ENCODE peak calls at places on chromosomes 11 and 22, in eight cellular contexts. One of them, this sample, is unnamed.

GRCh38 chr11:112762686-112763048 is 198.6 kb upstream of the NCAM1 start:
- DNase-seq in cardiac fibroblast: no peak
- DNase-seq in progenitor cell of endocrine pancreas: no peak
- DNase-seq in nephron progenitor cell: no peak
- DNase-seq in RWPE1: no peak
- DNase-seq in Panc1: no peak
- DNase-seq in pancreas: no peak
- DNase-seq in lower lobe of right lung: no peak
- DNase-seq in this sample: no peak

GRCh38 chr11:19437760-19438159 is 197.0 kb upstream of the E2F8 start:
- DNase-seq in lower lobe of right lung: no peak
- DNase-seq in cardiac fibroblast: peak
- DNase-seq in nephron progenitor cell: no peak
- DNase-seq in RWPE1: peak
- DNase-seq in progenitor cell of endocrine pancreas: no peak
- DNase-seq in Panc1: no peak
- DNase-seq in pancreas: no peak
- DNase-seq in this sample: no peak

GRCh38 chr11:15148181-15148580 is 33.5 kb downstream of the INSC start:
- DNase-seq in cardiac fibroblast: peak
- DNase-seq in nephron progenitor cell: no peak
- DNase-seq in Panc1: no peak
- DNase-seq in lower lobe of right lung: no peak
- DNase-seq in RWPE1: no peak
- DNase-seq in pancreas: no peak
- DNase-seq in progenitor cell of endocrine pancreas: no peak
- DNase-seq in this sample: no peak

GRCh38 chr22:40265783-40266182 is 80.5 kb upstream of the ADSL start:
- DNase-seq in RWPE1: no peak
- DNase-seq in pancreas: no peak
- DNase-seq in Panc1: no peak
- DNase-seq in lower lobe of right lung: no peak
- DNase-seq in nephron progenitor cell: no peak
- DNase-seq in cardiac fibroblast: no peak
- DNase-seq in progenitor cell of endocrine pancreas: no peak
- DNase-seq in this sample: no peak

GRCh38 chr11:75428989-75429640 is 3.9 kb downstream of the KLHL35 start:
- DNase-seq in Panc1: no peak
- DNase-seq in cardiac fibroblast: no peak
- DNase-seq in lower lobe of right lung: no peak
- DNase-seq in progenitor cell of endocrine pancreas: no peak
- DNase-seq in RWPE1: no peak
- DNase-seq in pancreas: no peak
- DNase-seq in nephron progenitor cell: no peak
- DNase-seq in this sample: no peak

GRCh38 chr11:78188809-78189724 is at the start of gene USP35:
- DNase-seq in lower lobe of right lung: no peak
- DNase-seq in RWPE1: peak
- DNase-seq in pancreas: no peak
- DNase-seq in progenitor cell of endocrine pancreas: no peak
- DNase-seq in nephron progenitor cell: no peak
- DNase-seq in cardiac fibroblast: no peak
- DNase-seq in Panc1: no peak
- DNase-seq in this sample: no peak

GRCh38 chr11:109132539-109132938 is 289.5 kb upstream of the C11orf87 start:
- DNase-seq in progenitor cell of endocrine pancreas: no peak
- DNase-seq in Panc1: no peak
- DNase-seq in lower lobe of right lung: no peak
- DNase-seq in cardiac fibroblast: no peak
- DNase-seq in nephron progenitor cell: no peak
- DNase-seq in RWPE1: no peak
- DNase-seq in pancreas: no peak
- DNase-seq in this sample: no peak

GRCh38 chr11:70066136-70066520 is 12.0 kb upstream of the ANO1 start:
- DNase-seq in nephron progenitor cell: no peak
- DNase-seq in RWPE1: no peak
- DNase-seq in lower lobe of right lung: no peak
- DNase-seq in pancreas: no peak
- DNase-seq in cardiac fibroblast: no peak
- DNase-seq in progenitor cell of endocrine pancreas: no peak
- DNase-seq in Panc1: no peak
- DNase-seq in this sample: peak

GRCh38 chr11:61732705-61733104 is 19.7 kb upstream of the MYRF start:
- DNase-seq in pancreas: no peak
- DNase-seq in progenitor cell of endocrine pancreas: no peak
- DNase-seq in nephron progenitor cell: no peak
- DNase-seq in cardiac fibroblast: peak
- DNase-seq in Panc1: no peak
- DNase-seq in RWPE1: peak
- DNase-seq in lower lobe of right lung: no peak
- DNase-seq in this sample: no peak

GRCh38 chr11:16923987-16924386 is 90.2 kb downstream of the PLEKHA7 start:
- DNase-seq in nephron progenitor cell: no peak
- DNase-seq in progenitor cell of endocrine pancreas: no peak
- DNase-seq in cardiac fibroblast: no peak
- DNase-seq in lower lobe of right lung: no peak
- DNase-seq in pancreas: no peak
- DNase-seq in Panc1: no peak
- DNase-seq in RWPE1: peak
- DNase-seq in this sample: no peak

GRCh38 chr11:27237641-27238040 is 125.4 kb downstream of the CCDC34 start:
- DNase-seq in RWPE1: no peak
- DNase-seq in cardiac fibroblast: no peak
- DNase-seq in pancreas: no peak
- DNase-seq in nephron progenitor cell: peak
- DNase-seq in lower lobe of right lung: no peak
- DNase-seq in progenitor cell of endocrine pancreas: no peak
- DNase-seq in Panc1: no peak
- DNase-seq in this sample: no peak

GRCh38 chr22:39908737-39909136 is 7.9 kb downstream of the GRAP2 start:
- DNase-seq in nephron progenitor cell: no peak
- DNase-seq in pancreas: no peak
- DNase-seq in Panc1: no peak
- DNase-seq in progenitor cell of endocrine pancreas: no peak
- DNase-seq in RWPE1: peak
- DNase-seq in lower lobe of right lung: no peak
- DNase-seq in cardiac fibroblast: no peak
- DNase-seq in this sample: no peak

GRCh38 chr11:21415566-21415965 is 746.2 kb downstream of the NELL1 start:
- DNase-seq in progenitor cell of endocrine pancreas: no peak
- DNase-seq in lower lobe of right lung: no peak
- DNase-seq in Panc1: no peak
- DNase-seq in cardiac fibroblast: no peak
- DNase-seq in RWPE1: no peak
- DNase-seq in nephron progenitor cell: no peak
- DNase-seq in pancreas: no peak
- DNase-seq in this sample: no peak

GRCh38 chr11:33402066-33402465 is 144.9 kb downstream of the HIPK3 start:
- DNase-seq in cardiac fibroblast: no peak
- DNase-seq in progenitor cell of endocrine pancreas: no peak
- DNase-seq in pancreas: no peak
- DNase-seq in nephron progenitor cell: no peak
- DNase-seq in Panc1: no peak
- DNase-seq in RWPE1: no peak
- DNase-seq in lower lobe of right lung: no peak
- DNase-seq in this sample: no peak

GRCh38 chr11:23727821-23728220 is 769.0 kb upstream of the LUZP2 start:
- DNase-seq in cardiac fibroblast: peak
- DNase-seq in nephron progenitor cell: no peak
- DNase-seq in progenitor cell of endocrine pancreas: no peak
- DNase-seq in lower lobe of right lung: no peak
- DNase-seq in RWPE1: peak
- DNase-seq in pancreas: no peak
- DNase-seq in Panc1: no peak
- DNase-seq in this sample: no peak

GRCh38 chr11:58830693-58831301 is 13.7 kb downstream of the GLYATL2 start:
- DNase-seq in pancreas: no peak
- DNase-seq in RWPE1: no peak
- DNase-seq in nephron progenitor cell: no peak
- DNase-seq in Panc1: no peak
- DNase-seq in cardiac fibroblast: no peak
- DNase-seq in lower lobe of right lung: no peak
- DNase-seq in progenitor cell of endocrine pancreas: no peak
- DNase-seq in this sample: no peak

GRCh38 chr11:64531906-64532312 is 59.1 kb upstream of the SLC22A12 start:
- DNase-seq in progenitor cell of endocrine pancreas: no peak
- DNase-seq in Panc1: no peak
- DNase-seq in RWPE1: no peak
- DNase-seq in lower lobe of right lung: peak
- DNase-seq in cardiac fibroblast: no peak
- DNase-seq in pancreas: no peak
- DNase-seq in nephron progenitor cell: no peak
- DNase-seq in this sample: no peak

DNA sequence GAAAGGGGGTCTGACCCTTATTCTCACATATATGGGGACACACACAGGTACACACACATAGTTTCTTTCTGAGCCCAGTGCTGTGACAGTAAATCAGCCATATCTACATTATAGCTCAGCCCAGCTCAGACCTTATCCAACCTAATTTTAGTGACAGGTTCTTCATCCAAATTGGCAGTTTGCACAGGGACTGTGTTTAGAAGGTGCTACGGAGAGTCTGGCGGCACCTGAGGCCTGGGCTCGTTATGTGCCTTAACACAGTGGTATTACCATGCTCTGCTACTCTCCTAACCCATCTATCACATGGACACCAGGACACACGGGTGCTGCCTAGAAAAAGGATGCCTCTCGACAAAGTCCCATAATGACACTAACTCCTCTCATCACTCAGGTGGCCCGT is 109.3 kb downstream of the GALNT18 start:
- DNase-seq in pancreas: no peak
- DNase-seq in Panc1: no peak
- DNase-seq in progenitor cell of endocrine pancreas: no peak
- DNase-seq in lower lobe of right lung: no peak
- DNase-seq in RWPE1: no peak
- DNase-seq in cardiac fibroblast: no peak
- DNase-seq in nephron progenitor cell: no peak
- DNase-seq in this sample: no peak
- TF ChIP-seq CTCF in pancreas: no peak
- TF ChIP-seq CTCF in Panc1: no peak
- TF ChIP-seq CTCF in progenitor cell of endocrine pancreas: no peak
- TF ChIP-seq CTCF in lower lobe of right lung: no peak
- TF ChIP-seq CTCF in RWPE1: no peak
- TF ChIP-seq CTCF in cardiac fibroblast: no peak
- TF ChIP-seq CTCF in nephron progenitor cell: no peak
- TF ChIP-seq CTCF in this sample: no peak

DNA sequence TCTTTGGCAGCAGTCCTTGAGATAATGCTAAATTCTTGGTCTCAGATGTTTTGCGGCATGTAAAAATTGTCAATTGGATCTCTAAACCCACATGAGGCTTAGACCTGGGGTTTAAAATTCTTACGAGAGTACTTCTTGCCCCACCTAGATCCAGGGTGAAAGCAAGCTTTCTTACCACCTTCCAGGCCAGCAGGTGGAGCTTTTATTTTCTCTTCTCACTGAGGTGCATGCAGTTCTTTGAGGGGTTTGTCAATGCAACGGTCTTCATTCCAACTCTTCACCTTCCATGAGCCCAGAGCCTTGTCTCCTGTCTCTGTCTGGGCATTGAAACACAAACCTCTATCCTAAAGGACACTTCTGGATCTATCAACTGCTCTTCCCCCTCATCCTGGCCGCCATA is 154.1 kb downstream of the MYO18B start:
- DNase-seq in RWPE1: no peak
- DNase-seq in progenitor cell of endocrine pancreas: no peak
- DNase-seq in nephron progenitor cell: no peak
- DNase-seq in pancreas: no peak
- DNase-seq in Panc1: no peak
- DNase-seq in cardiac fibroblast: no peak
- DNase-seq in lower lobe of right lung: no peak
- DNase-seq in this sample: no peak
- TF ChIP-seq CTCF in RWPE1: no peak
- TF ChIP-seq CTCF in progenitor cell of endocrine pancreas: peak
- TF ChIP-seq CTCF in nephron progenitor cell: no peak
- TF ChIP-seq CTCF in pancreas: no peak
- TF ChIP-seq CTCF in Panc1: peak
- TF ChIP-seq CTCF in cardiac fibroblast: no peak
- TF ChIP-seq CTCF in lower lobe of right lung: no peak
- TF ChIP-seq CTCF in this sample: no peak

DNA sequence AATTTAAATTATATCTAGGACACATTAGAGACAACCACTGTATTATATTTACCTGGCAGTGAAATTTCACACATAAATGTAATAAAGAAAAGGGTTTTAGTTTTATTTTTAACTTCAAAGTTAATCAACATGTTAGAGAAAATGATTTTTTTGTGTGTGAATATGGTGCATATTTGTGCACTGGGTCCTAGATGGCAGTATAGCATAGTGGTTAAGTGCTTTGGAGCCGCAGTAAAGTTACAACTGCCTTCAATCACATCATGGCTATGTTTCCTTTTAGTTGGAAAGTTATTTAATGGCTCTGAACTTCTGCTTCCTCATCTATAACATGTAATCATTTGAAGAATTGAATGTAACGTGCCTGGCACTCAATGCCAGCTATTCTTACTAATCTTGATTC is 108.9 kb upstream of the DDI1 start:
- DNase-seq in lower lobe of right lung: no peak
- DNase-seq in Panc1: no peak
- DNase-seq in RWPE1: peak
- DNase-seq in nephron progenitor cell: no peak
- DNase-seq in progenitor cell of endocrine pancreas: no peak
- DNase-seq in pancreas: no peak
- DNase-seq in cardiac fibroblast: peak
- DNase-seq in this sample: no peak
- TF ChIP-seq CTCF in lower lobe of right lung: no peak
- TF ChIP-seq CTCF in Panc1: no peak
- TF ChIP-seq CTCF in RWPE1: no peak
- TF ChIP-seq CTCF in nephron progenitor cell: no peak
- TF ChIP-seq CTCF in progenitor cell of endocrine pancreas: peak
- TF ChIP-seq CTCF in pancreas: no peak
- TF ChIP-seq CTCF in cardiac fibroblast: peak
- TF ChIP-seq CTCF in this sample: peak

GRCh38 chr11:77115956-77116355 is 12.1 kb upstream of the MYO7A start:
- DNase-seq in progenitor cell of endocrine pancreas: no peak
- DNase-seq in RWPE1: no peak
- DNase-seq in pancreas: no peak
- DNase-seq in cardiac fibroblast: no peak
- DNase-seq in nephron progenitor cell: no peak
- DNase-seq in lower lobe of right lung: no peak
- DNase-seq in Panc1: no peak
- DNase-seq in this sample: no peak

GRCh38 chr11:77117485-77117884 is 10.6 kb upstream of the MYO7A start:
- DNase-seq in progenitor cell of endocrine pancreas: no peak
- DNase-seq in nephron progenitor cell: no peak
- DNase-seq in pancreas: no peak
- DNase-seq in cardiac fibroblast: no peak
- DNase-seq in Panc1: no peak
- DNase-seq in RWPE1: no peak
- DNase-seq in lower lobe of right lung: no peak
- DNase-seq in this sample: no peak

GRCh38 chr11:77113382-77114088 is 10.9 kb downstream of the OMP start:
- DNase-seq in RWPE1: peak
- DNase-seq in pancreas: peak
- DNase-seq in lower lobe of right lung: no peak
- DNase-seq in Panc1: no peak
- DNase-seq in cardiac fibroblast: peak
- DNase-seq in progenitor cell of endocrine pancreas: no peak
- DNase-seq in nephron progenitor cell: peak
- DNase-seq in this sample: no peak

GRCh38 chr11:77114089-77114463 is 11.4 kb downstream of the OMP start:
- DNase-seq in RWPE1: no peak
- DNase-seq in cardiac fibroblast: no peak
- DNase-seq in nephron progenitor cell: no peak
- DNase-seq in Panc1: no peak
- DNase-seq in progenitor cell of endocrine pancreas: no peak
- DNase-seq in pancreas: no peak
- DNase-seq in lower lobe of right lung: no peak
- DNase-seq in this sample: no peak

GRCh38 chr11:77115181-77115611 is 12.6 kb downstream of the OMP start:
- DNase-seq in nephron progenitor cell: no peak
- DNase-seq in cardiac fibroblast: no peak
- DNase-seq in lower lobe of right lung: no peak
- DNase-seq in Panc1: no peak
- DNase-seq in RWPE1: no peak
- DNase-seq in pancreas: no peak
- DNase-seq in progenitor cell of endocrine pancreas: no peak
- DNase-seq in this sample: no peak
- TF ChIP-seq CTCF in nephron progenitor cell: no peak
- TF ChIP-seq CTCF in cardiac fibroblast: peak
- TF ChIP-seq CTCF in lower lobe of right lung: no peak
- TF ChIP-seq CTCF in Panc1: no peak
- TF ChIP-seq CTCF in RWPE1: no peak
- TF ChIP-seq CTCF in pancreas: no peak
- TF ChIP-seq CTCF in progenitor cell of endocrine pancreas: peak
- TF ChIP-seq CTCF in this sample: peak